ENCODE peak calls at places on chromosomes 16 and 17, in ten cellular contexts. Z is thoracic aorta, J is cardiac muscle cell, V is fibroblast of villous mesenchyme, I is IMR-90, X is fibroblast of lung, H is fibroblast of pulmonary artery, O is mucosa of descending colon, G is tibial artery, R is pancreas. E is an unnamed sample.

GRCh38 chr16:1188781-1189189 is 35.9 kb downstream of the CACNA1H start:
- DNase-seq in X (peak; percentile 7), H (peak; percentile 51), J (peak; percentile 87), R (peak; percentile 40), O (no peak), G (no peak), V (peak; percentile 29), Z (no peak), I (peak; percentile 30), E (no peak)

GRCh38 chr16:54240180-54241125 is 46.1 kb downstream of the IRX3 start:
- DNase-seq in G (no peak), H (no peak), I (no peak), X (no peak), V (no peak), J (peak; percentile 48), R (no peak), O (no peak), Z (no peak), E (no peak)

GRCh38 chr16:84788968-84789371 is 30.8 kb upstream of the CRISPLD2 start:
- DNase-seq in I (no peak), H (no peak), X (no peak), Z (no peak), V (no peak), J (no peak), O (no peak), R (no peak), G (no peak), E (no peak)

GRCh38 chr17:68613739-68614298 is 12.7 kb upstream of the FAM20A start:
- DNase-seq in O (no peak), Z (no peak), G (no peak), R (no peak), J (peak; percentile 92), X (peak; percentile 71), I (no peak), V (peak; percentile 79), H (peak; percentile 69), E (peak; percentile 19)

GRCh38 chr17:40366861-40367518 is 2.5 kb upstream of the GJD3 start:
- DNase-seq in H (no peak), J (no peak), Z (no peak), I (no peak), V (no peak), O (no peak), X (no peak), G (no peak), R (no peak), E (no peak)

GRCh38 chr17:64200080-64201042 is 62.7 kb downstream of the TEX2 start:
- DNase-seq in R (no peak), H (peak; percentile 47), V (peak; percentile 51), J (no peak), G (no peak), I (peak; percentile 67), O (no peak), X (peak; percentile 50), Z (no peak), E (no peak)

GRCh38 chr17:32794533-32795246 is 82.2 kb downstream of the MYO1D start:
- DNase-seq in H (no peak), R (peak; percentile 49), V (no peak), O (peak; percentile 66), I (no peak), J (no peak), Z (no peak), G (no peak), X (no peak), E (no peak)

GRCh38 chr16:12758031-12758669 is 45.5 kb downstream of the CPPED1 start:
- DNase-seq in Z (no peak), X (no peak), R (no peak), I (no peak), J (peak; percentile 67), G (no peak), H (peak; percentile 25), V (no peak), O (no peak), E (no peak)

GRCh38 chr17:40515491-40516041 is 14.1 kb upstream of the TNS4 start:
- DNase-seq in V (no peak), H (no peak), G (peak; percentile 32), O (no peak), R (no peak), Z (no peak), X (no peak), I (no peak), J (no peak), E (no peak)

GRCh38 chr16:88941933-88942909 is 34.8 kb downstream of the CBFA2T3 start:
- DNase-seq in Z (no peak), O (no peak), I (no peak), V (no peak), G (no peak), H (peak; percentile 12), X (peak; percentile 1), R (peak; percentile 35), J (peak; percentile 75), E (no peak)

GRCh38 chr16:58497468-58497867 is 2.5 kb upstream of the NDRG4 start:
- DNase-seq in O (no peak), G (peak; percentile 11), X (no peak), R (no peak), H (no peak), V (no peak), Z (no peak), J (no peak), I (no peak), E (no peak)
- TF ChIP-seq CTCF in O (no peak), G (no peak), X (no peak), R (no peak), H (no peak), V (no peak), Z (no peak), J (no peak), I (no peak), E (no peak)

DNA sequence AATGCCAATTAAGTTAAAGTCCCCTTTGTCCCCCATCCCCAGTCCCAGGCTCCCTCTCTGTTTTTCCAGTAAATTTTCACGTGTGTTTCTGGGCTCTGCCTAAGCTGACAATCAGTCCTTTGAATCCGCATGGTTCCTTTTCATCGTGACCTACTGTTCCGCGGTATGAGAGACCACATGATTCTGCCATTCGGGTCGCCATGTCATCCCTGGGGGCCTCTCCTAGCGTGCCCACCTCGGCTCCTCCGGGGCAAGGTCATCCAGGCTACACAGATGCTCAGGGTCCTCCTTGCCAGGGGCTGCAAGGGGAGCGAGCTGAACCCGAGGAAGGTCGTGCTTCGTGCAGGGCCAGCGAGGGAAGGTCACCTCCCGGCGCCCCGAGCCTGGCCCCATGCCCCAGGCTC is 157.6 kb downstream of the RAB11FIP4 start:
- DNase-seq in V (no peak), G (no peak), H (no peak), O (no peak), J (peak; percentile 41), R (no peak), I (no peak), X (no peak), Z (no peak), E (no peak)
- H3K4me3 ChIP-seq in V (peak overlapping the region; percentile 84), G (peak overlapping the region; percentile 100), H (peak overlapping the region; percentile 78), O (peak overlapping the region; percentile 84), J (peak overlapping the region; percentile 68), R (peak overlapping the region; percentile 64), I (peak overlapping the region; percentile 74), X (peak overlapping the region; percentile 89), Z (peak overlapping the region; percentile 90), E (peak overlapping the region; percentile 80)

GRCh38 chr17:9002610-9003354 is 18.5 kb upstream of the NTN1 start:
- DNase-seq in O (peak; percentile 48), H (no peak), Z (no peak), I (no peak), R (no peak), X (no peak), V (no peak), G (peak; percentile 81), J (peak; percentile 37), E (no peak)

GRCh38 chr17:9002236-9002609 is 19.1 kb upstream of the NTN1 start:
- DNase-seq in R (no peak), X (no peak), I (no peak), G (no peak), J (no peak), Z (no peak), H (no peak), O (no peak), V (no peak), E (no peak)

GRCh38 chr17:9004132-9004960 is 17.0 kb upstream of the NTN1 start:
- DNase-seq in H (no peak), V (no peak), G (no peak), Z (no peak), I (no peak), O (no peak), R (no peak), X (no peak), J (no peak), E (no peak)

GRCh38 chr17:9004961-9005285 is 16.4 kb upstream of the NTN1 start:
- DNase-seq in O (no peak), H (no peak), R (no peak), G (no peak), Z (no peak), X (no peak), J (no peak), V (no peak), I (no peak), E (no peak)

GRCh38 chr17:9003355-9004131 is 17.8 kb upstream of the NTN1 start:
- DNase-seq in G (peak; percentile 68), H (no peak), J (no peak), O (no peak), Z (no peak), V (no peak), X (no peak), R (no peak), I (no peak), E (no peak)
- TF ChIP-seq CTCF in G (no peak), H (no peak), J (no peak), O (no peak), Z (no peak), V (no peak), X (no peak), R (no peak), I (no peak), E (no peak)

GRCh38 chr17:60563743-60564142 is 36.2 kb upstream of the PPM1D start:
- DNase-seq in R (no peak), V (no peak), J (no peak), H (no peak), O (no peak), G (no peak), I (no peak), X (no peak), Z (no peak), E (no peak)

GRCh38 chr17:60560860-60561257 is 34.8 kb upstream of the APPBP2 start:
- DNase-seq in Z (no peak), J (no peak), X (no peak), V (no peak), O (no peak), G (no peak), I (no peak), R (no peak), H (no peak), E (no peak)

GRCh38 chr17:60559659-60559994 is 33.6 kb upstream of the APPBP2 start:
- DNase-seq in V (no peak), G (no peak), I (no peak), Z (no peak), O (no peak), R (no peak), X (no peak), H (no peak), J (no peak), E (no peak)

GRCh38 chr17:60559995-60560859 is 34.2 kb upstream of the APPBP2 start:
- DNase-seq in I (no peak), X (no peak), R (no peak), O (no peak), G (no peak), H (no peak), J (no peak), V (no peak), Z (no peak), E (no peak)

DNA sequence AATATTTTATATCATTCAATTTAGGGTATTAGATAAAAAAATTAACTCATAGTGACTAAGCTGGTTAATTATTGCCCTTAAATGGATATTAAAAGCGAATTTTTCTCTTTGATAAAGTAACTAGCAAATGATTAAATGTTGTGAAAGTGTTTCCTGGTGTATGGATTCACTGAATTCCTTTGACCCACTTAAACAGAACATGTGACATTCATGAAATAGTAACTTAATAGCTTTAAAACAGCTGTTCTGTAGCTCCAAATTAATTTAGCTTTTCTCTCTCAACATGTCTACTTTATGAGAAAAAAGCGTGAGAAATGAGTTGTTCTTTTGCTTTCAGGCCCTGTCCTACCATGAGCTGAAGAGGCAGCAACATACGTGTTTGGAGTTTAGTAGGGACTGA is 36.4 kb upstream of the APPBP2 start:
- DNase-seq in J (no peak), O (no peak), G (no peak), H (no peak), R (no peak), I (no peak), X (no peak), V (peak; percentile 25), Z (no peak), E (no peak)
- H3K4me3 ChIP-seq in J (no peak overlapping the region), O (no peak overlapping the region), G (no peak overlapping the region), H (no peak overlapping the region), R (no peak overlapping the region), I (no peak overlapping the region), X (no peak overlapping the region), V (no peak overlapping the region), Z (no peak overlapping the region), E (no peak overlapping the region)